ENCODE peak calls at places on chromosomes 4 and X, in four cellular contexts. M, T, S and E are unnamed samples.

GRCh38 chrX:103849558-103849957 is 17.5 kb upstream of the RAB9B start:
- DNase-seq in S (no peak), T (no peak), M (no peak), E (no peak)

GRCh38 chrX:38192007-38192625 is 28.6 kb downstream of the SRPX start:
- DNase-seq in M (peak), T (no peak), S (no peak), E (no peak)

GRCh38 chr4:1187182-1187581 is 14.8 kb upstream of the SPON2 start:
- DNase-seq in T (no peak), M (no peak), S (no peak), E (no peak)

GRCh38 chrX:83984961-83985360 is 124.0 kb downstream of the CYLC1 start:
- DNase-seq in T (no peak), S (no peak), M (no peak), E (no peak)

GRCh38 chr4:125370478-125370877 is 55.7 kb downstream of the FAT4 start:
- DNase-seq in S (no peak), T (no peak), M (no peak), E (no peak)

GRCh38 chrX:4277122-4277521 is 563.7 kb upstream of the PRKX start:
- DNase-seq in T (no peak), M (no peak), S (no peak), E (no peak)

GRCh38 chrX:39613997-39614679 is 483.6 kb downstream of the BCOR start:
- DNase-seq in S (peak), T (peak), M (peak), E (no peak)

GRCh38 chrX:131067846-131068745 is 9.9 kb downstream of the ARHGAP36 start:
- DNase-seq in T (no peak), S (no peak), M (peak), E (no peak)

GRCh38 chrX:17361620-17362019 is 13.4 kb upstream of the NHS start:
- DNase-seq in S (no peak), T (no peak), M (peak), E (no peak)

GRCh38 chrX:148290041-148290440 is 210.4 kb upstream of the AFF2 start:
- DNase-seq in T (no peak), S (no peak), M (no peak), E (no peak)

GRCh38 chr4:152983774-152984411 is 47.8 kb downstream of the FHDC1 start:
- DNase-seq in S (no peak), T (no peak), M (peak), E (no peak)

GRCh38 chr4:60201052-60201673 is 999.0 kb upstream of the ADGRL3 start:
- DNase-seq in T (peak), M (peak), S (no peak), E (no peak)

GRCh38 chr4:67929447-67929846 is 33.8 kb downstream of the TMPRSS11A start:
- DNase-seq in S (no peak), T (no peak), M (no peak), E (no peak)

GRCh38 chr4:8241895-8242696 is 27.5 kb upstream of the HTRA3 start:
- DNase-seq in S (no peak), T (peak), M (peak), E (peak)

GRCh38 chrX:118459494-118459893 is 36.1 kb upstream of the DOCK11 start:
- DNase-seq in T (peak), M (no peak), S (peak), E (no peak)

GRCh38 chrX:115968436-115969252 is 201.9 kb upstream of the AGTR2 start:
- DNase-seq in T (peak), M (peak), S (no peak), E (peak)

GRCh38 chr4:40731792-40732245 is 17.9 kb upstream of the NSUN7 start:
- DNase-seq in T (peak), S (no peak), M (no peak), E (no peak)

GRCh38 chr4:137124278-137124932 is 407.9 kb downstream of the PCDH18 start:
- DNase-seq in M (no peak), S (peak), T (peak), E (no peak)

DNA sequence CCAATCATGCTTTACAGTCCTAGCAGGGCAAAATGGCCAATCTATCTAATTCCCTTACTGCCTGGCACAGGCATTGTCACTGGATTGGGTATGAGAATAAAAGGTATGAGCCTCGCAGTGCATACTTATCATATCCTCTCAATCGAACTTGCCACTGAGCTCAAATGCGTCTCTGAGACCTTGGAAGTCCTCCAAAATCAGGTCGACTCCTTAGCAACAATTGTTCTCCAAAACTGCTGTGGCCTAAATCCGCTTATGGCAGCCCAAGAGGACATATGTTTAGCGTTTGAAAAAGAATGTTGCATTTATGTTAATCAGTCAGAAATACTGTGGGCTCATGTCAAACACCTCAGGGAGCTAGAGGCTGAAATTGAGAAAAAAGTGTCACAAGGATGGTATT is 69.7 kb downstream of the SPIN4 start:
- DNase-seq in T (no peak), M (no peak), S (no peak), E (no peak)
- H3K27ac ChIP-seq in T (no peak), M (no peak), S (no peak), E (no peak)

GRCh38 chrX:43743100-43743822 is 87.2 kb downstream of the MAOA start:
- DNase-seq in M (no peak), S (no peak), T (no peak), E (no peak)

GRCh38 chrX:43744284-43744683 is 88.2 kb downstream of the MAOA start:
- DNase-seq in S (no peak), T (no peak), M (no peak), E (no peak)

GRCh38 chrX:43750248-43750676 is 94.2 kb downstream of the MAOA start:
- DNase-seq in S (no peak), T (peak), M (peak), E (peak)

GRCh38 chrX:43741843-43742573 is 85.9 kb downstream of the MAOA start:
- DNase-seq in S (no peak), M (no peak), T (no peak), E (no peak)

GRCh38 chrX:43745938-43746721 is 90.0 kb downstream of the MAOA start:
- DNase-seq in M (no peak), S (no peak), T (no peak), E (no peak)
- H3K27ac ChIP-seq in M (no peak), S (no peak), T (no peak), E (no peak)

GRCh38 chr4:51842167-51842553 is 793 bp upstream of the DCUN1D4 start:
- DNase-seq in S (no peak), M (no peak), T (peak), E (no peak)
- H3K27ac ChIP-seq in S (peak), M (no peak), T (peak), E (peak)

DNA sequence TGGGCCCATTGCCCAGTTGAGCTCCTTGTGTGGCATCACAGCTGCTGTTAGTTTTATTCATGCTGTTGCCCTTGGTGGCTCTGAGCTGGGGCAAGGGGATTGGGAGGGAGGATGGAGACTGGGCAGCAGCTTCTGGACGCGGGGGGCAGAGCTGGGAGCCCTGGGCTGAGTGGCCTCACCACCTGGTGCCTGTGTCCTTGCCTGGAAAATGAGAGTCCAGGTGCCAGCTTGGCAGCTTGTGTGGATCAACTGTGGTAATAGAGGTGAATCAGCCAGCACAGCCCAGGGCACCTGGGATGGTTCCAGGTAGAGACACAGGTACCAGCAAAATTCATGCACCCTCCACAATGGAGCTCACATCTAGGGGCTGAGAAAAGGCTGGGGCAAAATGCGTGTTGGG is 3.6 kb upstream of the TBC1D14 start:
- DNase-seq in T (no peak), S (no peak), M (no peak), E (no peak)
- H3K27ac ChIP-seq in T (no peak), S (no peak), M (no peak), E (no peak)